ENCODE peak calls at places on chromosomes 13 and 19, in five cellular contexts. One of them, this sample, is unnamed.

GRCh38 chr13:48078251-48078656 is 16.6 kb downstream of the MED4 start:
- DNase-seq in H9: no peak
- DNase-seq in upper lobe of right lung: no peak
- DNase-seq in heart right ventricle: no peak
- DNase-seq in aorta: no peak
- DNase-seq in this sample: no peak

GRCh38 chr19:50729894-50730293 is 6.7 kb downstream of the CLEC11A start:
- DNase-seq in heart right ventricle: no peak
- DNase-seq in upper lobe of right lung: no peak
- DNase-seq in aorta: no peak
- DNase-seq in H9: no peak
- DNase-seq in this sample: no peak

GRCh38 chr19:39237200-39238184 is 7.3 kb downstream of the IFNL3 start:
- DNase-seq in heart right ventricle: no peak
- DNase-seq in H9: peak; percentile 71
- DNase-seq in upper lobe of right lung: peak; percentile 93
- DNase-seq in aorta: no peak
- DNase-seq in this sample: no peak

GRCh38 chr19:18421371-18421959 is 2.3 kb downstream of the SSBP4 start:
- DNase-seq in H9: no peak
- DNase-seq in heart right ventricle: no peak
- DNase-seq in upper lobe of right lung: no peak
- DNase-seq in aorta: peak; percentile 50
- DNase-seq in this sample: no peak

GRCh38 chr19:42816901-42817300 is 51.4 kb upstream of the PSG8 start:
- DNase-seq in upper lobe of right lung: no peak
- DNase-seq in H9: no peak
- DNase-seq in heart right ventricle: no peak
- DNase-seq in aorta: no peak
- DNase-seq in this sample: no peak

GRCh38 chr19:10533656-10534386 is 9.9 kb upstream of the ATG4D start:
- DNase-seq in H9: no peak
- DNase-seq in heart right ventricle: no peak
- DNase-seq in upper lobe of right lung: no peak
- DNase-seq in aorta: no peak
- DNase-seq in this sample: peak; percentile 98

GRCh38 chr19:41354343-41354974 is 737 bp upstream of the TGFB1 start:
- DNase-seq in upper lobe of right lung: no peak
- DNase-seq in aorta: peak; percentile 60
- DNase-seq in H9: no peak
- DNase-seq in heart right ventricle: peak; percentile 28
- DNase-seq in this sample: no peak

GRCh38 chr13:35086667-35087066 is 144.6 kb downstream of the NBEA start:
- DNase-seq in heart right ventricle: no peak
- DNase-seq in H9: no peak
- DNase-seq in upper lobe of right lung: no peak
- DNase-seq in aorta: no peak
- DNase-seq in this sample: peak; percentile 7

GRCh38 chr19:46383171-46383815 is 30.1 kb downstream of the CCDC8 start:
- DNase-seq in upper lobe of right lung: peak; percentile 16
- DNase-seq in heart right ventricle: no peak
- DNase-seq in H9: peak; percentile 20
- DNase-seq in aorta: no peak
- DNase-seq in this sample: no peak

GRCh38 chr13:44422755-44423643 is 49.4 kb downstream of the SERP2 start:
- DNase-seq in upper lobe of right lung: no peak
- DNase-seq in H9: no peak
- DNase-seq in heart right ventricle: peak; percentile 34
- DNase-seq in aorta: no peak
- DNase-seq in this sample: no peak

GRCh38 chr13:33543631-33544030 is 258.1 kb upstream of the STARD13 start:
- DNase-seq in H9: no peak
- DNase-seq in aorta: no peak
- DNase-seq in upper lobe of right lung: no peak
- DNase-seq in heart right ventricle: no peak
- DNase-seq in this sample: no peak

GRCh38 chr19:47430041-47430802 is 10.9 kb upstream of the MEIS3 start:
- DNase-seq in H9: peak; percentile 79
- DNase-seq in heart right ventricle: no peak
- DNase-seq in aorta: peak; percentile 58
- DNase-seq in upper lobe of right lung: peak; percentile 81
- DNase-seq in this sample: no peak

GRCh38 chr13:112652512-112653458 is 37.1 kb upstream of the ATP11A start:
- DNase-seq in heart right ventricle: no peak
- DNase-seq in upper lobe of right lung: peak; percentile 30
- DNase-seq in aorta: no peak
- DNase-seq in H9: no peak
- DNase-seq in this sample: peak; percentile 22

GRCh38 chr19:710767-711166 is 2.0 kb downstream of the PALM start:
- DNase-seq in aorta: no peak
- DNase-seq in upper lobe of right lung: no peak
- DNase-seq in H9: no peak
- DNase-seq in heart right ventricle: no peak
- DNase-seq in this sample: no peak

GRCh38 chr13:74438911-74439310 is 304.7 kb upstream of the KLF12 start:
- DNase-seq in H9: no peak
- DNase-seq in heart right ventricle: no peak
- DNase-seq in aorta: no peak
- DNase-seq in upper lobe of right lung: no peak
- DNase-seq in this sample: no peak

GRCh38 chr19:55366790-55367189 is 3.5 kb downstream of the IL11 start:
- DNase-seq in H9: no peak
- DNase-seq in aorta: no peak
- DNase-seq in heart right ventricle: no peak
- DNase-seq in upper lobe of right lung: no peak
- DNase-seq in this sample: no peak

GRCh38 chr19:947707-948533 is 22.1 kb downstream of the ARID3A start:
- DNase-seq in aorta: peak; percentile 92
- DNase-seq in upper lobe of right lung: peak; percentile 82
- DNase-seq in H9: no peak
- DNase-seq in heart right ventricle: peak; percentile 59
- DNase-seq in this sample: no peak

GRCh38 chr19:21505459-21506393 is at the start of gene ZNF429:
- DNase-seq in H9: peak; percentile 95
- DNase-seq in upper lobe of right lung: peak; percentile 92
- DNase-seq in heart right ventricle: peak; percentile 88
- DNase-seq in aorta: peak; percentile 95
- DNase-seq in this sample: peak; percentile 78

GRCh38 chr19:42155796-42156195 is 23.6 kb upstream of the POU2F2 start:
- DNase-seq in aorta: no peak
- DNase-seq in upper lobe of right lung: no peak
- DNase-seq in heart right ventricle: no peak
- DNase-seq in H9: no peak
- DNase-seq in this sample: no peak

GRCh38 chr19:51131780-51132680 is 7.3 kb downstream of the SIGLEC9 start:
- DNase-seq in aorta: peak; percentile 82
- DNase-seq in H9: no peak
- DNase-seq in heart right ventricle: peak; percentile 60
- DNase-seq in upper lobe of right lung: peak; percentile 78
- DNase-seq in this sample: no peak

GRCh38 chr13:36796052-36796451 is 23.0 kb upstream of the RFXAP start:
- DNase-seq in heart right ventricle: no peak
- DNase-seq in H9: no peak
- DNase-seq in aorta: no peak
- DNase-seq in upper lobe of right lung: no peak
- DNase-seq in this sample: no peak

GRCh38 chr13:46530084-46530935 is 22.7 kb upstream of the LRCH1 start:
- DNase-seq in H9: no peak
- DNase-seq in aorta: no peak
- DNase-seq in heart right ventricle: no peak
- DNase-seq in upper lobe of right lung: no peak
- DNase-seq in this sample: no peak

GRCh38 chr19:1516395-1516753 is 3.6 kb upstream of the ADAMTSL5 start:
- DNase-seq in aorta: no peak
- DNase-seq in H9: no peak
- DNase-seq in heart right ventricle: no peak
- DNase-seq in upper lobe of right lung: no peak
- DNase-seq in this sample: no peak

GRCh38 chr19:19748249-19748938 is 15.5 kb upstream of the ZNF14 start:
- DNase-seq in upper lobe of right lung: no peak
- DNase-seq in heart right ventricle: no peak
- DNase-seq in H9: no peak
- DNase-seq in aorta: no peak
- DNase-seq in this sample: no peak

GRCh38 chr19:39232708-39233107 is 12.1 kb downstream of the IFNL3 start:
- DNase-seq in aorta: no peak
- DNase-seq in upper lobe of right lung: no peak
- DNase-seq in H9: no peak
- DNase-seq in heart right ventricle: no peak
- DNase-seq in this sample: no peak

GRCh38 chr13:102191951-102192461 is 209.8 kb downstream of the FGF14 start:
- DNase-seq in aorta: peak; percentile 44
- DNase-seq in heart right ventricle: no peak
- DNase-seq in upper lobe of right lung: no peak
- DNase-seq in H9: no peak
- DNase-seq in this sample: peak; percentile 46

GRCh38 chr13:21675095-21676007 is 4.5 kb downstream of the FGF9 start:
- DNase-seq in H9: peak; percentile 38
- DNase-seq in aorta: peak; percentile 46
- DNase-seq in heart right ventricle: peak; percentile 47
- DNase-seq in upper lobe of right lung: peak; percentile 80
- DNase-seq in this sample: no peak

GRCh38 chr13:107461751-107462150 is 753.6 kb downstream of the LIG4 start:
- DNase-seq in heart right ventricle: no peak
- DNase-seq in aorta: no peak
- DNase-seq in upper lobe of right lung: no peak
- DNase-seq in H9: no peak
- DNase-seq in this sample: no peak

GRCh38 chr19:55111238-55111831 is 6.1 kb downstream of the PPP1R12C start:
- DNase-seq in upper lobe of right lung: no peak
- DNase-seq in H9: no peak
- DNase-seq in heart right ventricle: no peak
- DNase-seq in aorta: no peak
- DNase-seq in this sample: no peak

GRCh38 chr13:94660695-94661324 is 51.5 kb downstream of the SOX21 start:
- DNase-seq in upper lobe of right lung: no peak
- DNase-seq in heart right ventricle: no peak
- DNase-seq in H9: no peak
- DNase-seq in aorta: no peak
- DNase-seq in this sample: no peak

GRCh38 chr19:57110592-57111328 is 9.0 kb upstream of the USP29 start:
- DNase-seq in heart right ventricle: no peak
- DNase-seq in upper lobe of right lung: no peak
- DNase-seq in H9: no peak
- DNase-seq in aorta: no peak
- DNase-seq in this sample: no peak

GRCh38 chr19:2619076-2619475 is 83.4 kb downstream of the GNG7 start:
- DNase-seq in H9: no peak
- DNase-seq in upper lobe of right lung: no peak
- DNase-seq in aorta: peak; percentile 24
- DNase-seq in heart right ventricle: no peak
- DNase-seq in this sample: no peak
- H3K4me1 ChIP-seq in H9: no peaks in the 10 kb centered on the region
- H3K4me1 ChIP-seq in upper lobe of right lung: peaks cover 50% of the 10 kb centered on the region
- H3K4me1 ChIP-seq in aorta: no peaks in the 10 kb centered on the region
- H3K4me1 ChIP-seq in heart right ventricle: peaks cover 12% of the 10 kb centered on the region
- H3K4me1 ChIP-seq in this sample: peaks cover 12% of the 10 kb centered on the region

GRCh38 chr19:37975071-37975470 is 68.1 kb downstream of the SIPA1L3 start:
- DNase-seq in heart right ventricle: no peak
- DNase-seq in aorta: no peak
- DNase-seq in H9: no peak
- DNase-seq in upper lobe of right lung: peak; percentile 38
- DNase-seq in this sample: no peak

GRCh38 chr19:37977992-37978391 is 71.0 kb downstream of the SIPA1L3 start:
- DNase-seq in aorta: no peak
- DNase-seq in upper lobe of right lung: peak; percentile 49
- DNase-seq in heart right ventricle: no peak
- DNase-seq in H9: no peak
- DNase-seq in this sample: peak; percentile 82

GRCh38 chr19:37973666-37974065 is 66.7 kb downstream of the SIPA1L3 start:
- DNase-seq in H9: no peak
- DNase-seq in aorta: no peak
- DNase-seq in upper lobe of right lung: no peak
- DNase-seq in heart right ventricle: no peak
- DNase-seq in this sample: no peak

GRCh38 chr19:37977391-37977790 is 70.4 kb downstream of the SIPA1L3 start:
- DNase-seq in heart right ventricle: no peak
- DNase-seq in aorta: no peak
- DNase-seq in upper lobe of right lung: peak; percentile 31
- DNase-seq in H9: no peak
- DNase-seq in this sample: no peak

DNA sequence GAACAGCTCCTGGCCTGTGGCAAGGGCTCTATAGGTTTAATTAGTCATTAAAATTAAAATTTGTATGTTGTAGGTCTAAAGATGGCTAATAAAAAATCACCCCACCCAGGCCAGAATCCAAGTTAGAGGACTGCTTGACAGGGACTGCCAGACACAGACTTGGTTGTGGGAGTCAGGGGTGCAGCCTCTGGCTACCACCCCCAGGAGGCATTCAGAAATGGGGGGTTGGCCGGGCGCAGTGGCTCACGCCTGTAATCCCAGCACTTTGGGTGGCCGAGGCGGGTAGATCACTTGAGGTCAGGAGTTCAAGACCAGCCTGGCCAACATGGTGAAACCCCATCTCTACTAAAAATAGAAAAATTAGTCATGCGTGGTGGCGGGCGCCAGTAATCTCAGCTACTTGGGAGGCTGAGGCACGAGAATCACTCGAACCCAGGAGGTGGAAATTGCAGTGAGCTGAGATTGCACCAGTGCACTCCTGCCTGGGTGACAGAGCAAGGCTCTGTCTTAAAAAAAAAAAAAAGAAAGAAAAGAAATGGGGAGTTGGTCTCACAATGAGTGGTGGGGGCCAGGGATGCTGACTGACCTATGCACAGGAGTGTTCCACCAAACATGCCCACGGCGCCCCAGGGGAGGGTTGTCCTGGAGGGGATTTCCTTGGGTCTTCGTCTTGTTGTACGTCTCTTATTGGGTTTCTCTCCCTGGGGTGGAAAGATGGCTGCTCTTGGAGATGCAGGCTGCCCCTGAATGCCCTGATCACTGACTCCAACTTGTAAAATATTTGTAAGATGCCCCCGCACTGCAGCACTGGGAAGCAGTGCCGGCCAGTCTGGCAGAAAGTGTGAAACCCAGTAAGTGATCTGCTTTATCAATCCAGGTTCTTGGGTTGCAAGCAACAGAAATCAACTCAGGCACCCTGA is 68.8 kb downstream of the SIPA1L3 start:
- DNase-seq in upper lobe of right lung: peak; percentile 28
- DNase-seq in aorta: no peak
- DNase-seq in H9: no peak
- DNase-seq in heart right ventricle: no peak
- DNase-seq in this sample: no peak
- H3K27ac ChIP-seq in upper lobe of right lung: no peak overlapping the region
- H3K27ac ChIP-seq in aorta: no peak overlapping the region
- H3K27ac ChIP-seq in H9: no peak overlapping the region
- H3K27ac ChIP-seq in heart right ventricle: no peak overlapping the region
- H3K27ac ChIP-seq in this sample: no peak overlapping the region

GRCh38 chr13:97781891-97782305 is 171.6 kb upstream of the IPO5 start:
- DNase-seq in upper lobe of right lung: no peak
- DNase-seq in heart right ventricle: no peak
- DNase-seq in aorta: peak; percentile 73
- DNase-seq in H9: no peak
- DNase-seq in this sample: no peak

GRCh38 chr13:97780486-97780885 is 173.0 kb upstream of the IPO5 start:
- DNase-seq in heart right ventricle: no peak
- DNase-seq in aorta: no peak
- DNase-seq in H9: no peak
- DNase-seq in upper lobe of right lung: no peak
- DNase-seq in this sample: no peak
- H3K4me1 ChIP-seq in heart right ventricle: no peaks in the 10 kb centered on the region
- H3K4me1 ChIP-seq in aorta: peaks cover 2% of the 10 kb centered on the region
- H3K4me1 ChIP-seq in H9: no peaks in the 10 kb centered on the region
- H3K4me1 ChIP-seq in upper lobe of right lung: no peaks in the 10 kb centered on the region
- H3K4me1 ChIP-seq in this sample: no peaks in the 10 kb centered on the region

GRCh38 chr13:20128459-20128927 is 32.4 kb downstream of the GJA3 start:
- DNase-seq in aorta: no peak
- DNase-seq in upper lobe of right lung: peak; percentile 76
- DNase-seq in H9: peak; percentile 45
- DNase-seq in heart right ventricle: no peak
- DNase-seq in this sample: no peak
- H3K27ac ChIP-seq in aorta: no peak overlapping the region
- H3K27ac ChIP-seq in upper lobe of right lung: peak overlapping the region; percentile 84
- H3K27ac ChIP-seq in H9: no peak overlapping the region
- H3K27ac ChIP-seq in heart right ventricle: peak overlapping the region; percentile 95
- H3K27ac ChIP-seq in this sample: no peak overlapping the region

This sample was measured in foreskin keratinocyte.